ENCODE peak calls at places on chromosomes 16 and 17, in five cellular contexts. N is lower leg skin; G is AG09319; H is GM10248; S is activated CD8-positive, alpha-beta T cell treated with anti-CD3 and anti-CD28 coated beads for 36 hours. E is an unnamed sample.

GRCh38 chr16:68417711-68418301 is 30.5 kb downstream of the SMPD3 start:
- DNase-seq in N (no peak), G (no peak), H (peak), S (peak), E (peak)

GRCh38 chr17:50919321-50920040 is 53.3 kb upstream of the TOB1 start:
- DNase-seq in N (peak), G (peak), H (peak), S (peak), E (peak)

GRCh38 chr17:72393553-72393952 is 272.7 kb downstream of the SOX9 start:
- DNase-seq in N (no peak), G (no peak), H (no peak), S (no peak), E (no peak)

GRCh38 chr16:52592216-52592592 is 45.3 kb upstream of the TOX3 start:
- DNase-seq in N (no peak), G (no peak), H (no peak), S (no peak), E (no peak)

GRCh38 chr17:64306850-64307463 is 43.9 kb upstream of the TEX2 start:
- DNase-seq in N (peak), G (peak), H (peak), S (peak), E (peak)

GRCh38 chr17:72555052-72555451 is 434.2 kb downstream of the SOX9 start:
- DNase-seq in N (no peak), G (no peak), H (no peak), S (no peak), E (no peak)

GRCh38 chr16:89442990-89443726 is 47.2 kb downstream of the ANKRD11 start:
- DNase-seq in N (peak), G (peak), H (no peak), S (peak), E (no peak)

GRCh38 chr17:67518881-67519280 is 141.8 kb downstream of the PITPNC1 start:
- DNase-seq in N (no peak), G (peak), H (no peak), S (no peak), E (no peak)

GRCh38 chr17:57121308-57122042 is 36.4 kb downstream of the AKAP1 start:
- DNase-seq in N (no peak), G (no peak), H (no peak), S (peak), E (peak)

GRCh38 chr17:46099865-46100264 is 93.4 kb downstream of the KANSL1 start:
- DNase-seq in N (no peak), G (no peak), H (no peak), S (no peak), E (no peak)

GRCh38 chr16:12291989-12292759 is 315.6 kb downstream of the SNX29 start:
- DNase-seq in N (no peak), G (no peak), H (no peak), S (no peak), E (no peak)

GRCh38 chr16:3771513-3771912 is 54.2 kb upstream of the TRAP1 start:
- DNase-seq in N (no peak), G (no peak), H (no peak), S (no peak), E (no peak)

GRCh38 chr17:5194346-5194745 is 2.7 kb upstream of the ZNF594 start:
- DNase-seq in N (no peak), G (no peak), H (no peak), S (no peak), E (no peak)

GRCh38 chr16:49924078-49924477 is 68.2 kb upstream of the ZNF423 start:
- DNase-seq in N (no peak), G (no peak), H (no peak), S (no peak), E (no peak)

GRCh38 chr16:75305364-75306101 is 54.1 kb upstream of the BCAR1 start:
- DNase-seq in N (peak), G (peak), H (peak), S (peak), E (peak)

GRCh38 chr17:20189322-20189721 is 180.2 kb downstream of the SPECC1 start:
- DNase-seq in N (no peak), G (no peak), H (no peak), S (no peak), E (no peak)

GRCh38 chr17:39094607-39095308 is 56.7 kb downstream of the PLXDC1 start:
- DNase-seq in N (no peak), G (no peak), H (no peak), S (peak), E (peak)

GRCh38 chr17:6995500-6996255 is at the start of gene ALOX12:
- DNase-seq in N (peak), G (no peak), H (no peak), S (no peak), E (no peak)

GRCh38 chr17:4997302-4998026 is at the start of the genes INCA1 and KIF1C:
- DNase-seq in N (peak), G (peak), H (peak), S (peak), E (peak)

GRCh38 chr16:77171750-77172635 is 19.0 kb upstream of the MON1B start:
- DNase-seq in N (no peak), G (peak), H (peak), S (peak), E (peak)

GRCh38 chr17:54785643-54786258 is 114.9 kb upstream of the TOM1L1 start:
- DNase-seq in N (no peak), G (no peak), H (no peak), S (no peak), E (no peak)

GRCh38 chr16:80947239-80947638 is 59.4 kb downstream of the CMC2 start:
- DNase-seq in N (no peak), G (no peak), H (no peak), S (no peak), E (no peak)

GRCh38 chr16:25608002-25608401 is 83.8 kb upstream of the HS3ST4 start:
- DNase-seq in N (no peak), G (no peak), H (no peak), S (no peak), E (no peak)

GRCh38 chr17:80063815-80064585 is 27.6 kb downstream of the CCDC40 start:
- DNase-seq in N (peak), G (peak), H (no peak), S (no peak), E (no peak)

GRCh38 chr16:1533443-1533951 is at the start of gene TMEM204:
- DNase-seq in N (peak), G (peak), H (no peak), S (peak), E (no peak)

GRCh38 chr17:75854111-75854748 is 905 bp downstream of the WBP2 start:
- DNase-seq in N (no peak), G (no peak), H (no peak), S (no peak), E (no peak)

GRCh38 chr17:67891481-67892119 is 66.3 kb downstream of the BPTF start:
- DNase-seq in N (no peak), G (peak), H (no peak), S (no peak), E (no peak)

GRCh38 chr17:36742267-36743000 is 141.1 kb downstream of the MRM1 start:
- DNase-seq in N (no peak), G (no peak), H (no peak), S (no peak), E (no peak)

GRCh38 chr17:4004517-4005295 is 40.5 kb upstream of the ATP2A3 start:
- DNase-seq in N (no peak), G (no peak), H (peak), S (peak), E (peak)

GRCh38 chr17:15349119-15349518 is 7.7 kb upstream of the TEKT3 start:
- DNase-seq in N (no peak), G (no peak), H (no peak), S (no peak), E (no peak)

GRCh38 chr17:57626520-57627210 is 118.4 kb downstream of the CCDC182 start:
- DNase-seq in N (no peak), G (no peak), H (no peak), S (no peak), E (no peak)

GRCh38 chr17:43366809-43367587 is 31.8 kb upstream of the ARL4D start:
- DNase-seq in N (no peak), G (no peak), H (no peak), S (peak), E (no peak)

GRCh38 chr16:1082266-1082951 is 9.9 kb downstream of the SSTR5 start:
- DNase-seq in N (no peak), G (no peak), H (no peak), S (no peak), E (no peak)

GRCh38 chr17:64628641-64629040 is 33.5 kb downstream of the SMURF2 start:
- DNase-seq in N (no peak), G (no peak), H (peak), S (peak), E (peak)

DNA sequence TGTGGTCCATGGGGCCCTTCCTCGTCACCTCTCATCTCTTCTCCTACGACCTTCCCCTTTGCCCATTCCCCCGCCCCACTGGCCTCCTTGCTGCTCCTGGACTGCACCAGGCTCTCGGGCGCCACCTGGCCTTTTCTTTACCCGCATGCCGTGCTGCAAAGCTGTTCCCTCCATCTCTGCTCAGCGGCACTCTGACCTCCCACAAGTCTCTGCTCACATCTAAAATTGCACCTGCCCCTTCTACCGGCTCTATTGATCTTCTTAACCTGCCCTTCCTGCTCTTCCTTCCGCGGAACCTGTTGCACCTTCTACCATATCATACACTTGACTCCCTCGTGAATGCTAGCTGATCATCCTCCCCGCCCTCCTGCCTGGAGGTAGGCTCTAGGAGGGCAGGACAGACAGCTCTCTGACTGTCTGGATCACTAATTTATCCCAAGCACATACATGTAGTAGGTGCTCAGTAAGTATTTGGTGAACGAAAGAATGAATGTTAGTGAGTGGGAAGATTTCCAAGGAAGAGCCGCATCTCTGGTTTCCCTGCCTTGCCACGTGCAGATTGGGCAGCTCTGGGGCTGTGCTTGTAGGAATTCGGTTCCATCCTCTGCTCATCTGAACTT is 17.3 kb downstream of the DNAH17 start:
- DNase-seq in N (no peak), G (no peak), H (no peak), S (peak), E (no peak)
- TF ChIP-seq CTCF in N (no peak), G (no peak), H (no peak), S (peak), E (no peak)

GRCh38 chr16:85418978-85419491 is 194.1 kb upstream of the GSE1 start:
- DNase-seq in N (no peak), G (no peak), H (no peak), S (peak), E (no peak)
- TF ChIP-seq CTCF in N (no peak), G (no peak), H (no peak), S (no peak), E (no peak)

DNA sequence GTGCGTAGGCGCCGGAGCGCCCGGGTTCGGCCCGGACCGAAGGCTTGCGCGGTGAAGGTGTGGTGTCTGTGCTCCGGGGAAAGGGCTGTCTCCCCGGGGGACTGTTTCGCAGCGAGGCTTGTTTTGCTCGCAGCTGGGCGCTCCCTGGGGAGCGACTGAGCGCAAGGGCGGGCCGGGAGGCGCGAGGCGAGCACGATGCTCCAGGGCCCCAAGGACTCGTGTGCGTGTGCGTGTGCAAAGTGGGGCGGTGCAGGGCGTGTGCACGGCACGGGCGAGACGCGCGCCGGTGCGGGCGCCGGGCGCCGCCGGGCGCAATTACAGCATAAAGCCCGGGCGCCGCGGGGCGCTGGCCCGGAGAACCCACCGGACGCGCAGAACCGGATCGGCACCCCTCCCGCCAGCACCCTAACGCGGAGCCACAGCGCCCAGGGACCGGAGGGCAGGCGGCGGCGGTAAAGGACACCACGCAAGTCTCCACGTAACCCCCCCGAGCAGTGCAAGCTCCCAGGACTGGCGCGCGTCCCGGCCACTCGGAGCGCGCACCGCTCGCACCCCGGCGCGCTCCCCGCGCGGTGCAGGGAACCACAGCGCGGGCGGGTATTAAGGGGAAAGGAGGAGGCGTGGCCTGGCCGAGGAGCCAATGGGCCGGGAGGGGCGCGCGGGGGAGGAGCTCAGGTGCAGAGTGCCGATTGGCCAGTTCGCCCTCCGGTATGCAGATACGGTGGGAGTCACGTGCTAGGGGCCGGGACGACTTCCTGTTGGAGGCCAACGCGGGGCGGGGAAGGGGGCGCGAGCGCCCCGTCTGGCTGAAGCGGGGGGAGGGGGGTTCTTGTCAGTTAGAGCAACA is at the start of gene TNRC6C:
- DNase-seq in N (peak), G (peak), H (peak), S (peak), E (peak)
- TF ChIP-seq CTCF in N (no peak), G (no peak), H (no peak), S (no peak), E (no peak)

DNA sequence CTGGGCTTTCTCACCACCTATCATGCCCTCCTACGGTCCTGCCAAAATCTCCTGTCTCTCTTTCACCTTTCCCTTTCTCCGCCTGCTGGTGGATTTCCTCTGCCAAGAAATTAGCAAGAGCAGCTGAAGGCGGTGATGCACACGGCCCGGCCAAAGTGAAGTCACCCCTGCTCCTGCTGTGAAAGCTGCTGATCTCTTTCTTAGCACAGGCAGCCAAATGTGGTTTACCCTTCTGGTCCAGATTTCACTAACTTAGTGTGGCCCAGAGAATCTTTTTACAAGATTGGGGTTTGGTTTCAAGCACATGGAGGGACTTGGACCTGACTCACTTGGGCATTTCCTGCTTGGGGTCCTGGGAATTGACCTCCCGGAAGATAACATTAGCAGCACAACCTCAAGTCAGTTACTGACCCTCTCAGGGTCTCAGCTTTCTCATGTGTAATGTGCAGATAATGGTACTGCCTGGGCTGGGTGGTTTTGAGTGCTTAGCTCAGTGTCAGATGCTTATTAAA is 155.7 kb downstream of the SOCS1 start:
- DNase-seq in N (peak), G (peak), H (peak), S (peak), E (peak)
- TF ChIP-seq CTCF in N (no peak), G (peak), H (no peak), S (no peak), E (no peak)

DNA sequence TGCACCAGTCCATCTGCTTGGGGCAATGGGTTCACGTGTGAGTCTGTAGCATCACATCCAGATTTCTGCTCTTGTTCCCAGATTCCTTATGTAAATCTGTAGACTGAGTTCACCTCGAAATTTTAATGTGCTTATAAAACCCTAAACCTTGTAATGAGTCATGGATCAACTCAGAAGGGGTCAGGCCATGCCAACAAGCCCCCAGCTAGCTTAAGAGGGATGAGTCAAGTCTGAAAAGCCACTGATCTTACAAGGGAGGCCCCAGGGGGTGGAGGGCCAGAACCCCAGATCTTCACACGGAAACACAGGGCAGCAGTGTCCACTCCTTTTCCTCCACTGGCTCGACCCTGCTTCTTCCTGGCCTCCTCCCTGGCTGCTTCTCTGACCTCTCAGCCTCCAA is 399.1 kb upstream of the CDH5 start:
- DNase-seq in N (no peak), G (no peak), H (no peak), S (no peak), E (no peak)
- TF ChIP-seq CTCF in N (no peak), G (no peak), H (no peak), S (no peak), E (no peak)

GRCh38 chr17:81871387-81872120 is 417 bp upstream of the ARHGDIA start:
- DNase-seq in N (peak), G (peak), H (peak), S (peak), E (peak)
- TF ChIP-seq CTCF in N (no peak), G (peak), H (peak), S (no peak), E (peak)

DNA sequence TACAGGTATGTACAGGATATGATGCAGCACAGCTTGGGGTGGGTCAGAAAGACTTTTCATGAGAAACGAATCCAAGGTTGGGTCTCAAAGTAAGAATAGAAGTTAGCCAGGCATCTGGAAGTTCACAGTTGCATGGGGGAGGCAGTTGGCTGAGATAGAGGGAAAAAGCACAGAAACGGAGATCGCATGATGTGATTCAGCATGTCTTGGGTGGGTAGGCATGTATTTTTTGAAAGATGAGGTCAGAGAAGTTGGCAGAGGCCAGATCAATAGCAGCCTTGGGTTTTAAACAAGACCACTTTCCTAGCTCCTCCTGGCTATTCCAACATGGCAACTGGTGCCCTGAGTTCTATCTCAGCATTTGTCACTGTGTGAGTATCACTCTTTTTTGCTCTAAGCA is 67.2 kb downstream of the PCTP start:
- DNase-seq in N (no peak), G (no peak), H (no peak), S (no peak), E (no peak)
- TF ChIP-seq CTCF in N (no peak), G (no peak), H (no peak), S (no peak), E (no peak)

GRCh38 chr17:49365667-49366066 is 3.6 kb upstream of the ZNF652 start:
- DNase-seq in N (no peak), G (no peak), H (no peak), S (peak), E (no peak)
- TF ChIP-seq CTCF in N (no peak), G (no peak), H (no peak), S (no peak), E (no peak)

DNA sequence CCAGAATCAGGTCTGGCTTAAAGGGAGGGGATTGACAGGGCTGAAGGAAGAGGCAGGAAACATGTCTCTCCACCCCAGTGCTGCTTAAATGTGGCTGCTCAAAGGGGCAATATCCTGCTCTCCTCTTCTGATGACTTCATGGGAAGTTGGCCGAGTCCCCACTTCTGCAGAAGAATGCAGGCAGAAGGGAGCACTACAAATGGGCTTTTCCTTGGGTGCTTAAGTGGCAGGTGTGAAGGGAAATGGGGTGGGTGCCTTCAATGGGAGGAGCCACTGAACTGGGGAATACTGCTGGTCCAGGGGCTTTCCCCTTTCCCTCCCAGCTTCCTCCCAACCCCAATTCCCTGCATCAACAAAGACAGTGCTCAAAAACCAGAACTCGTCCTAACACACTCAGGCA is 1.9 kb downstream of the CA10 start:
- DNase-seq in N (no peak), G (no peak), H (no peak), S (no peak), E (no peak)
- TF ChIP-seq CTCF in N (no peak), G (no peak), H (no peak), S (no peak), E (no peak)

E was measured in GM13977.